ENCODE peak calls at places on chromosomes 2 and 18, in five cellular contexts. X is PC-9; B is CD4-positive, alpha-beta T cell; O is thoracic aorta; R is keratinocyte. K is an unnamed sample.

GRCh38 chr2:238286987-238287386 is 1.4 kb downstream of the PER2 start:
- DNase-seq in X (peak; percentile 38), B (no peak), O (no peak), R (no peak), K (no peak)

GRCh38 chr2:152453129-152453642 is 118.2 kb downstream of the FMNL2 start:
- DNase-seq in X (no peak), B (no peak), O (no peak), R (no peak), K (no peak)

GRCh38 chr2:70671059-70671685 is 96.8 kb downstream of the ADD2 start:
- DNase-seq in X (no peak), B (no peak), O (no peak), R (no peak), K (no peak)

GRCh38 chr2:112839407-112840067 is 3.0 kb upstream of the IL1B start:
- DNase-seq in X (no peak), B (no peak), O (no peak), R (no peak), K (no peak)

GRCh38 chr2:45184606-45185005 is 175.4 kb upstream of the SIX2 start:
- DNase-seq in X (peak; percentile 76), B (no peak), O (no peak), R (peak; percentile 7), K (peak; percentile 48)

GRCh38 chr2:80815259-80815658 is 510.7 kb upstream of the LRRTM1 start:
- DNase-seq in X (no peak), B (no peak), O (no peak), R (no peak), K (no peak)

GRCh38 chr2:18704224-18704623 is 114.9 kb upstream of the NT5C1B start:
- DNase-seq in X (no peak), B (no peak), O (no peak), R (no peak), K (no peak)

GRCh38 chr2:180124273-180124881 is 117.3 kb upstream of the CWC22 start:
- DNase-seq in X (peak; percentile 26), B (no peak), O (no peak), R (no peak), K (no peak)

GRCh38 chr18:32083781-32084180 is 7.9 kb upstream of the RNF138 start:
- DNase-seq in X (no peak), B (no peak), O (no peak), R (no peak), K (no peak)

GRCh38 chr2:164145093-164145987 is 409.5 kb upstream of the FIGN start:
- DNase-seq in X (no peak), B (no peak), O (no peak), R (no peak), K (peak; percentile 12)

GRCh38 chr2:2762898-2763287 is 431.8 kb upstream of the MYT1L start:
- DNase-seq in X (no peak), B (no peak), O (no peak), R (no peak), K (no peak)

GRCh38 chr2:227817940-227818568 is 4.4 kb downstream of the CCL20 start:
- DNase-seq in X (peak; percentile 92), B (peak; percentile 56), O (peak; percentile 100), R (peak; percentile 100), K (peak; percentile 100)

GRCh38 chr18:62332964-62333695 is 8.0 kb downstream of the TNFRSF11A start:
- DNase-seq in X (no peak), B (no peak), O (no peak), R (no peak), K (no peak)

GRCh38 chr18:8253943-8254342 is 355.3 kb upstream of the RAB12 start:
- DNase-seq in X (no peak), B (no peak), O (no peak), R (no peak), K (no peak)

GRCh38 chr2:172496096-172496709 is 59.7 kb upstream of the PDK1 start:
- DNase-seq in X (no peak), B (peak; percentile 52), O (no peak), R (no peak), K (no peak)

GRCh38 chr18:6363216-6363615 is 51.5 kb downstream of the L3MBTL4 start:
- DNase-seq in X (no peak), B (no peak), O (no peak), R (no peak), K (no peak)

GRCh38 chr2:156565066-156565710 is 129.0 kb downstream of the GPD2 start:
- DNase-seq in X (no peak), B (no peak), O (no peak), R (no peak), K (no peak)

GRCh38 chr2:121095257-121096080 is 189.5 kb downstream of the TFCP2L1 start:
- DNase-seq in X (peak; percentile 68), B (no peak), O (no peak), R (peak; percentile 44), K (no peak)

GRCh38 chr18:3256693-3257626 is 5.0 kb upstream of the MYL12B start:
- DNase-seq in X (no peak), B (no peak), O (no peak), R (no peak), K (peak; percentile 70)

GRCh38 chr2:144274131-144274530 is 245.8 kb downstream of the ZEB2 start:
- DNase-seq in X (no peak), B (no peak), O (no peak), R (no peak), K (no peak)

GRCh38 chr18:74411475-74411874 is 45.6 kb downstream of the DIPK1C start:
- DNase-seq in X (no peak), B (no peak), O (no peak), R (no peak), K (no peak)

GRCh38 chr2:239836021-239836765 is 188.9 kb downstream of the NDUFA10 start:
- DNase-seq in X (no peak), B (no peak), O (no peak), R (no peak), K (no peak)

GRCh38 chr2:188668017-188668663 is 306.0 kb upstream of the COL3A1 start:
- DNase-seq in X (peak; percentile 0), B (no peak), O (no peak), R (no peak), K (no peak)

GRCh38 chr18:40868110-40868858 is 1086.8 kb upstream of the PIK3C3 start:
- DNase-seq in X (peak; percentile 15), B (no peak), O (no peak), R (peak; percentile 94), K (peak; percentile 99)

GRCh38 chr2:44964704-44965343 is 23.3 kb downstream of the SIX3 start:
- DNase-seq in X (no peak), B (no peak), O (no peak), R (no peak), K (no peak)

GRCh38 chr2:192498747-192499146 is 304.0 kb upstream of the TMEFF2 start:
- DNase-seq in X (no peak), B (no peak), O (no peak), R (no peak), K (no peak)

GRCh38 chr2:223612501-223612900 is 10.3 kb upstream of the SCG2 start:
- DNase-seq in X (no peak), B (no peak), O (no peak), R (no peak), K (no peak)

GRCh38 chr2:223614534-223614933 is 12.4 kb upstream of the SCG2 start:
- DNase-seq in X (no peak), B (no peak), O (no peak), R (no peak), K (no peak)

GRCh38 chr2:223618172-223619035 is 16.2 kb upstream of the SCG2 start:
- DNase-seq in X (no peak), B (no peak), O (no peak), R (no peak), K (no peak)

GRCh38 chr2:223611061-223611460 is 8.9 kb upstream of the SCG2 start:
- DNase-seq in X (no peak), B (no peak), O (no peak), R (no peak), K (no peak)

DNA sequence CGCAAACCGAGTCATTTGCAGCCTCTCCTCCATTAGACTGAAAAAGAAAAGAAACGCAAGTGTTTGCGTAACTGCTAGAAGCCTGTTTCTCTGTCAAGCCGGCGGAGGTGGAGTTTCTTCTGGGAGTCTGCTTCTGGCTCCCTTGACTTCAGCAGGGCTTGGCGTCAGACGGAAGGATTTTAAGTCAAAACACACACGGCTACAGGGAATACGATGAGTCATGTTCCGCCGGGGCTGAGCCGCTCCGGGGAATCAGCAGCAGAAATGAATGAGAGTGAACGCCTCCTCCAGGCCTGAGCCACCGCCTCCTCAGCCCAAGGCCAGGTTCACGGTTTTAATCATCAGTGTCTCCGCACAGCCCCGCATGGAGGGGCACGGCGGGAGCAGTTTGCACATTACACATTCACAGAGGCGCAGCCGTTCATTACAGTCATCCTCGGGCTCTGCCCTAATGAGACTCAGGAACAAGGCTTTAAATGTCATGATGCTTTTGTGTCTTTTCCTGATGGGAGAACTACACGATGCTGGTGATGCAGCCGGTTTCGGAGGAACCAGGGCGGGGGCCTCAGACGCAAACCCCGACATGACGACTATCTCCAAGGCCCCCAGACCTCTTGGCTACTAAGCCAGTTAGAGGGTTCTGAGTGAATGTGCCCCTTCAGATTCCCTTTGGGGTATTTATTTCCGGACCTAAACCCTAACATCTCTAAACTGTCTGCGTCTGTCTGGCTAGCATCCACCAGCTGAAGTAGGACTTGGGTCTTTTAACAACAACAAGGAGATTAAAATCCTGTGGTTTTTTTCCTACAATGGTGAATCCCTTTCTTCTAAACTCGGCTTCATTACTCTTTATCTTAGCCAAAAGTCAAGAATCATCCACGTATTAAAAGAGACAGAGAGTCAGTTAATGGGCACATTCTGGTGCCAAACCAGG is 11.1 kb upstream of the SCG2 start:
- DNase-seq in X (peak; percentile 94), B (no peak), O (peak; percentile 76), R (peak; percentile 38), K (peak; percentile 68)
- H3K27ac ChIP-seq in X (peak overlapping the region; percentile 59), B (no peak overlapping the region), O (peak overlapping the region; percentile 76), R (peak overlapping the region; percentile 25), K (peak overlapping the region; percentile 14)

GRCh38 chr2:218501665-218502064 is 66.5 kb downstream of the USP37 start:
- DNase-seq in X (no peak), B (no peak), O (no peak), R (no peak), K (no peak)
- H3K27ac ChIP-seq in X (peak overlapping the region; percentile 25), B (no peak overlapping the region), O (no peak overlapping the region), R (no peak overlapping the region), K (no peak overlapping the region)

GRCh38 chr2:37527362-37527761 is 144.1 kb downstream of the CDC42EP3 start:
- DNase-seq in X (no peak), B (no peak), O (no peak), R (no peak), K (no peak)

GRCh38 chr2:37532503-37532902 is 138.9 kb downstream of the CDC42EP3 start:
- DNase-seq in X (no peak), B (no peak), O (no peak), R (no peak), K (no peak)

GRCh38 chr2:37526856-37527255 is 144.6 kb downstream of the CDC42EP3 start:
- DNase-seq in X (no peak), B (no peak), O (no peak), R (no peak), K (no peak)

GRCh38 chr2:37526323-37526722 is 145.1 kb downstream of the CDC42EP3 start:
- DNase-seq in X (no peak), B (no peak), O (no peak), R (no peak), K (no peak)

GRCh38 chr2:37529830-37530452 is 141.5 kb downstream of the CDC42EP3 start:
- DNase-seq in X (no peak), B (no peak), O (no peak), R (no peak), K (no peak)
- H3K27ac ChIP-seq in X (no peak overlapping the region), B (no peak overlapping the region), O (no peak overlapping the region), R (no peak overlapping the region), K (no peak overlapping the region)

DNA sequence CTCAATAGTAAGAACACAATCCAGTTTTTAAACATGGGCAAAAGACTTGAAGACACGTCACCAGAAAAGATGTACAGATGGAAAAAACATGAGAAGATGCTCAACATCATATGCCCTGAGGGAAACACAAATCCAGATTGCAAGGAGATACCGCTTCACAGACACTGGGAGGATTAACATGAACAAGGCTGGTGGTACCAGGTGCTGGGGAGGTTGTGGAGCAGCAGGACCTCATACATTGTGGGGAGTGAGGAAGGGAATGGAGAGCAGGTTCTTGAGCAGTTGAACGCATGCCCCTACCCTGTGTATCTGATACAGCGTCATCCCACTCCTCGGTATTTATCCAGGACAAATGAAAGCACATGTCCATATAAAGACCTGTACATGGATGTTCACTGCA is 72.1 kb downstream of the ARHGEF4 start:
- DNase-seq in X (no peak), B (no peak), O (no peak), R (no peak), K (no peak)
- H3K27ac ChIP-seq in X (no peak overlapping the region), B (no peak overlapping the region), O (no peak overlapping the region), R (no peak overlapping the region), K (no peak overlapping the region)

K was measured in epithelial cell of prostate.